ENCODE peak calls at places on chromosomes 7 and 10, in nine cellular contexts. K is activated CD4-positive, alpha-beta T cell treated with anti-CD3 and anti-CD28 coated beads, Interleukin-2, amount 10 ng/mL, durations not matched to agents 7 days and 5 days; R is stimulated activated CD8-positive, alpha-beta memory T cell treated with anti-CD3 and anti-CD28 coated beads, Interleukin-15, amount 100 ng/mL, for 24 hours; A is SW480; Y is NCI-H1105; J is activated CD8-positive, alpha-beta memory T cell treated with anti-CD3 and anti-CD28 coated beads for 24 hours; M is AG04450; W is M059J; V is ACHN. H is an unnamed sample.

GRCh38 chr7:26653430-26653911 is 210.9 kb downstream of the SKAP2 start:
- DNase-seq in K (no peak), R (no peak), A (peak), Y (no peak), J (no peak), M (no peak), W (peak), V (peak), H (no peak)

GRCh38 chr10:126754966-126755365 is 84.5 kb upstream of the C10orf90 start:
- DNase-seq in K (no peak), R (no peak), A (no peak), Y (no peak), J (no peak), M (no peak), W (no peak), V (no peak), H (no peak)

GRCh38 chr10:95336702-95337101 is 45.9 kb upstream of the PDLIM1 start:
- DNase-seq in K (no peak), R (no peak), A (no peak), Y (no peak), J (no peak), M (no peak), W (no peak), V (no peak), H (no peak)

GRCh38 chr7:32869716-32870115 is 21.8 kb downstream of the KBTBD2 start:
- DNase-seq in K (no peak), R (no peak), A (no peak), Y (no peak), J (no peak), M (no peak), W (no peak), V (no peak), H (no peak)

GRCh38 chr10:58733436-58733835 is 220.8 kb downstream of the BICC1 start:
- DNase-seq in K (no peak), R (no peak), A (no peak), Y (no peak), J (no peak), M (no peak), W (no peak), V (no peak), H (no peak)

GRCh38 chr7:117470777-117471176 is 9.0 kb upstream of the CFTR start:
- DNase-seq in K (no peak), R (no peak), A (no peak), Y (peak), J (no peak), M (no peak), W (no peak), V (no peak), H (no peak)

GRCh38 chr10:72277996-72278667 is 4.4 kb downstream of the DDIT4 start:
- DNase-seq in K (no peak), R (no peak), A (peak), Y (no peak), J (no peak), M (no peak), W (no peak), V (no peak), H (no peak)

GRCh38 chr10:110865804-110866482 is 5.8 kb upstream of the PDCD4 start:
- DNase-seq in K (no peak), R (no peak), A (no peak), Y (no peak), J (no peak), M (no peak), W (no peak), V (peak), H (peak)

GRCh38 chr7:119197872-119198527 is 973.5 kb downstream of the ANKRD7 start:
- DNase-seq in K (peak), R (no peak), A (peak), Y (peak), J (no peak), M (no peak), W (peak), V (peak), H (no peak)

GRCh38 chr7:23247602-23248335 is 1.2 kb downstream of the GPNMB start:
- DNase-seq in K (no peak), R (no peak), A (no peak), Y (no peak), J (no peak), M (no peak), W (no peak), V (no peak), H (no peak)

GRCh38 chr10:44306147-44306710 is 78.7 kb downstream of the CXCL12 start:
- DNase-seq in K (no peak), R (no peak), A (no peak), Y (no peak), J (no peak), M (peak), W (peak), V (no peak), H (no peak)

GRCh38 chr10:17784701-17785100 is 24.4 kb upstream of the MRC1 start:
- DNase-seq in K (no peak), R (no peak), A (no peak), Y (no peak), J (no peak), M (no peak), W (peak), V (no peak), H (no peak)

GRCh38 chr7:90272242-90272641 is 27.3 kb downstream of the CFAP69 start:
- DNase-seq in K (no peak), R (no peak), A (no peak), Y (no peak), J (no peak), M (no peak), W (no peak), V (no peak), H (no peak)

GRCh38 chr10:114356786-114357588 is 47.3 kb downstream of the AFAP1L2 start:
- DNase-seq in K (no peak), R (no peak), A (peak), Y (no peak), J (no peak), M (peak), W (peak), V (no peak), H (no peak)

GRCh38 chr10:33497338-33497737 is 162.9 kb upstream of the NRP1 start:
- DNase-seq in K (no peak), R (no peak), A (no peak), Y (no peak), J (no peak), M (no peak), W (no peak), V (no peak), H (no peak)

GRCh38 chr7:136086712-136087111 is 109.6 kb upstream of the MTPN start:
- DNase-seq in K (peak), R (no peak), A (peak), Y (no peak), J (no peak), M (peak), W (peak), V (peak), H (no peak)

GRCh38 chr7:22617166-22617565 is 109.8 kb upstream of the IL6 start:
- DNase-seq in K (no peak), R (no peak), A (no peak), Y (no peak), J (no peak), M (no peak), W (peak), V (no peak), H (no peak)

GRCh38 chr7:100221767-100222444 is 2.2 kb downstream of the PVRIG start:
- DNase-seq in K (no peak), R (no peak), A (no peak), Y (no peak), J (no peak), M (no peak), W (no peak), V (no peak), H (no peak)

GRCh38 chr10:101054351-101054750 is 7.4 kb upstream of the KAZALD1 start:
- DNase-seq in K (no peak), R (no peak), A (no peak), Y (no peak), J (no peak), M (no peak), W (no peak), V (no peak), H (no peak)

GRCh38 chr7:155620497-155620896 is 24.0 kb upstream of the RBM33 start:
- DNase-seq in K (no peak), R (no peak), A (no peak), Y (no peak), J (no peak), M (no peak), W (no peak), V (no peak), H (no peak)

GRCh38 chr10:1253476-1254353 is 197.5 kb downstream of the WDR37 start:
- DNase-seq in K (no peak), R (no peak), A (peak), Y (no peak), J (no peak), M (no peak), W (no peak), V (no peak), H (no peak)

GRCh38 chr7:130845581-130846085 is 111.6 kb upstream of the KLF14 start:
- DNase-seq in K (no peak), R (no peak), A (peak), Y (no peak), J (no peak), M (peak), W (peak), V (no peak), H (no peak)

GRCh38 chr7:129779602-129780256 is 168.2 kb downstream of the NRF1 start:
- DNase-seq in K (peak), R (no peak), A (peak), Y (peak), J (peak), M (no peak), W (peak), V (peak), H (no peak)

GRCh38 chr10:6401562-6402348 is 178.3 kb downstream of the PRKCQ start:
- DNase-seq in K (peak), R (no peak), A (peak), Y (peak), J (peak), M (peak), W (peak), V (peak), H (peak)

GRCh38 chr7:130721486-130722277 is 12.3 kb downstream of the KLF14 start:
- DNase-seq in K (peak), R (no peak), A (peak), Y (peak), J (no peak), M (peak), W (peak), V (peak), H (no peak)

GRCh38 chr7:152202056-152202455 is 176.6 kb downstream of the GALNT11 start:
- DNase-seq in K (no peak), R (no peak), A (no peak), Y (no peak), J (no peak), M (no peak), W (peak), V (no peak), H (no peak)

GRCh38 chr7:142787783-142788182 is 17.0 kb downstream of the PRSS2 start:
- DNase-seq in K (no peak), R (no peak), A (no peak), Y (no peak), J (peak), M (no peak), W (no peak), V (no peak), H (no peak)

GRCh38 chr10:125261491-125262186 is 101.3 kb upstream of the CTBP2 start:
- DNase-seq in K (no peak), R (no peak), A (no peak), Y (no peak), J (peak), M (no peak), W (no peak), V (no peak), H (no peak)

GRCh38 chr10:131821378-131822012 is 79.3 kb upstream of the PPP2R2D start:
- DNase-seq in K (no peak), R (no peak), A (no peak), Y (no peak), J (no peak), M (no peak), W (no peak), V (no peak), H (no peak)

GRCh38 chr10:121530481-121531075 is 67.7 kb downstream of the FGFR2 start:
- DNase-seq in K (no peak), R (no peak), A (no peak), Y (no peak), J (no peak), M (no peak), W (no peak), V (no peak), H (no peak)

GRCh38 chr7:131218727-131219128 is 108.9 kb upstream of the MKLN1 start:
- DNase-seq in K (no peak), R (no peak), A (no peak), Y (no peak), J (peak), M (no peak), W (no peak), V (no peak), H (no peak)

H was measured in CD4-positive, alpha-beta memory T cell.